ENCODE peak calls at places on chromosome 20, in nine cellular contexts. X, S, A, Z, I, L, B, W and E are unnamed samples.

GRCh38 chr20:53547664-53548239 is 45.9 kb downstream of the ZNF217 start:
- DNase-seq in S (peak), Z (peak), L (peak), A (peak), B (peak), X (peak), W (peak), I (peak), E (peak)

GRCh38 chr20:64024141-64024990 is 11.6 kb upstream of the C20orf204 start:
- DNase-seq in X (no peak), W (no peak), Z (no peak), B (no peak), I (no peak), A (no peak), S (no peak), L (no peak), E (no peak)

GRCh38 chr20:16947346-16947943 is 199.3 kb downstream of the OTOR start:
- DNase-seq in W (no peak), S (no peak), L (peak), X (no peak), A (peak), I (no peak), B (no peak), Z (no peak), E (no peak)

GRCh38 chr20:54122189-54122588 is 51.6 kb downstream of the CYP24A1 start:
- DNase-seq in S (peak), A (peak), Z (no peak), L (peak), B (peak), W (no peak), X (peak), I (no peak), E (peak)

GRCh38 chr20:41185013-41185757 is 47.8 kb downstream of the PLCG1 start:
- DNase-seq in X (no peak), S (no peak), B (no peak), I (no peak), W (no peak), Z (no peak), A (no peak), L (no peak), E (no peak)

GRCh38 chr20:8709627-8710026 is 359.3 kb upstream of the PLCB4 start:
- DNase-seq in A (peak), X (peak), W (no peak), I (no peak), L (no peak), B (no peak), Z (no peak), S (no peak), E (no peak)

GRCh38 chr20:33291830-33292355 is 8.9 kb downstream of the BPIFB1 start:
- DNase-seq in X (peak), L (peak), A (peak), B (no peak), W (peak), I (no peak), S (peak), Z (peak), E (peak)

GRCh38 chr20:55415567-55416142 is 589.7 kb downstream of the CBLN4 start:
- DNase-seq in A (peak), L (no peak), Z (peak), W (no peak), S (peak), I (no peak), B (no peak), X (no peak), E (peak)

GRCh38 chr20:37347891-37348642 is 2.1 kb downstream of the SRC start:
- DNase-seq in X (no peak), Z (no peak), B (no peak), A (peak), W (no peak), I (no peak), S (no peak), L (no peak), E (no peak)

GRCh38 chr20:59403962-59404314 is 103.5 kb downstream of the EDN3 start:
- DNase-seq in B (no peak), I (no peak), S (no peak), W (no peak), Z (no peak), A (no peak), L (no peak), X (no peak), E (no peak)
- H3K4me2 ChIP-seq in B (no peak), I (no peak), S (peak), W (peak), Z (peak), A (no peak), L (no peak), X (no peak), E (peak)

GRCh38 chr20:62787866-62788265 is 8.4 kb upstream of the MRGBP start:
- DNase-seq in W (no peak), I (no peak), Z (no peak), B (no peak), L (no peak), X (no peak), A (no peak), S (no peak), E (no peak)

GRCh38 chr20:62785381-62785780 is 10.9 kb upstream of the MRGBP start:
- DNase-seq in L (no peak), B (no peak), X (no peak), Z (no peak), I (no peak), S (no peak), W (no peak), A (no peak), E (no peak)

GRCh38 chr20:62787329-62787728 is 8.9 kb upstream of the MRGBP start:
- DNase-seq in B (no peak), Z (no peak), A (no peak), L (peak), I (no peak), X (no peak), S (no peak), W (no peak), E (no peak)

GRCh38 chr20:62784497-62784896 is 11.8 kb upstream of the MRGBP start:
- DNase-seq in A (no peak), L (no peak), X (no peak), B (no peak), W (no peak), I (no peak), S (no peak), Z (no peak), E (no peak)

DNA sequence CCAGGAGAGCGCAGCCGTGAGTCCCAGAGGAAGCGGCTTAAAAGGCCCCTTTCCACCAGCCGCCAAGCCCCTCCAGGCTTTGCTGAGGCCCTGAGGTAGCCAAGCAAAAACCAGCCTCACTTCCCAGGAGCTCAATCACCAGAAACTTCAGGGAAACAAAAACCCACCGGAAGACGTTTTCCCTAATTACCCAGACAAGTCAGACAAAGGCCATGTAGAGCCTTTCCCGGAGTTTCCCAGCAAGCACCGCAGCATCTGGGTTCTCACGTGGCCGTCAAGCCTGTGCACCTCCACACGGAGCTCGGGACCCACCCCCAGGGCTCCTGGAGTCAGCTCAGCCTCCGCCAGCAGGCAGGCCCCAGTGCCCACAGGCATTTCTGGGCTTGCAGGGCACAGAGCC is 10.2 kb upstream of the MRGBP start:
- DNase-seq in X (no peak), W (no peak), L (no peak), A (no peak), S (no peak), B (no peak), Z (no peak), I (no peak), E (no peak)
- H3K27ac ChIP-seq in X (no peak), W (no peak), L (no peak), A (no peak), S (no peak), B (no peak), Z (no peak), I (no peak), E (no peak)

GRCh38 chr20:5686381-5687105 is 63.7 kb upstream of the SHLD1 start:
- DNase-seq in A (no peak), X (no peak), I (no peak), L (no peak), Z (no peak), B (no peak), W (no peak), S (no peak), E (no peak)
- H3K4me3 ChIP-seq in A (no peak), X (no peak), I (no peak), L (no peak), Z (no peak), B (no peak), W (no peak), S (no peak), E (no peak)

DNA sequence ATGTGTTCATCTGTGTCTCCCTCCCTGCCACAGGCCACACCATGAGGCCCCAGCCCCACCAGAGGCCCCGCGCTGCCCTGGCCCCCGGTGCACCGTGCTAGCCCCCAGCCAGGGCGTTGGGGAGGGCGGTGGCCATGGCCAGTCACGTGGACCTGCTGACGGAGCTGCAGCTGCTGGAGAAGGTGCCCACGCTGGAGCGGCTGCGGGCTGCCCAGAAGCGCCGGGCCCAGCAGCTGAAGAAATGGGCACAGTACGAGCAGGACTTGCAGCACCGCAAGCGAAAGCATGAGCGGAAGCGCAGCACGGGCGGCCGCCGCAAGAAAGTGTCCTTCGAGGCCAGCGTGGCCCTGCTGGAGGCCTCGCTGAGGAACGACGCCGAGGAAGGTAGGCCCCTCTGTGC is 30.3 kb downstream of the PPP1R16B start:
- DNase-seq in I (no peak), B (no peak), X (no peak), L (no peak), Z (no peak), A (no peak), W (no peak), S (no peak), E (no peak)
- H3K4me2 ChIP-seq in I (no peak), B (no peak), X (no peak), L (no peak), Z (no peak), A (no peak), W (no peak), S (no peak), E (no peak)

GRCh38 chr20:35956616-35957015 is 2.3 kb upstream of the SCAND1 start:
- DNase-seq in I (no peak), S (no peak), W (no peak), B (no peak), A (no peak), Z (no peak), X (no peak), L (no peak), E (peak)

GRCh38 chr20:35953411-35954199 is 697 bp downstream of the SCAND1 start:
- DNase-seq in A (peak), W (no peak), X (peak), L (no peak), Z (peak), I (no peak), S (no peak), B (peak), E (no peak)

GRCh38 chr20:35952480-35953410 is 1.6 kb downstream of the SCAND1 start:
- DNase-seq in Z (peak), S (peak), X (peak), A (peak), B (peak), W (no peak), L (peak), I (no peak), E (no peak)

GRCh38 chr20:35954200-35954906 is at the start of gene SCAND1:
- DNase-seq in B (peak), X (peak), Z (peak), L (peak), W (peak), A (peak), S (peak), I (peak), E (peak)

GRCh38 chr20:35954907-35955251 is 577 bp upstream of the SCAND1 start:
- DNase-seq in I (no peak), W (no peak), S (no peak), Z (no peak), B (peak), A (peak), X (peak), L (peak), E (no peak)
- H3K27ac ChIP-seq in I (peak), W (peak), S (peak), Z (peak), B (peak), A (peak), X (peak), L (peak), E (peak)

GRCh38 chr20:49983848-49984408 is 1.1 kb downstream of the SNAI1 start:
- DNase-seq in B (peak), Z (no peak), A (peak), X (peak), I (no peak), S (no peak), L (peak), W (no peak), E (no peak)
- H3K4me3 ChIP-seq in B (peak), Z (peak), A (peak), X (peak), I (no peak), S (peak), L (peak), W (peak), E (no peak)

GRCh38 chr20:20706285-20706684 is 6.2 kb downstream of the RALGAPA2 start:
- DNase-seq in Z (no peak), A (no peak), I (no peak), W (no peak), L (no peak), X (no peak), B (no peak), S (no peak), E (no peak)
- H3K4me2 ChIP-seq in Z (no peak), A (no peak), I (no peak), W (no peak), L (no peak), X (no peak), B (no peak), S (no peak), E (no peak)

DNA sequence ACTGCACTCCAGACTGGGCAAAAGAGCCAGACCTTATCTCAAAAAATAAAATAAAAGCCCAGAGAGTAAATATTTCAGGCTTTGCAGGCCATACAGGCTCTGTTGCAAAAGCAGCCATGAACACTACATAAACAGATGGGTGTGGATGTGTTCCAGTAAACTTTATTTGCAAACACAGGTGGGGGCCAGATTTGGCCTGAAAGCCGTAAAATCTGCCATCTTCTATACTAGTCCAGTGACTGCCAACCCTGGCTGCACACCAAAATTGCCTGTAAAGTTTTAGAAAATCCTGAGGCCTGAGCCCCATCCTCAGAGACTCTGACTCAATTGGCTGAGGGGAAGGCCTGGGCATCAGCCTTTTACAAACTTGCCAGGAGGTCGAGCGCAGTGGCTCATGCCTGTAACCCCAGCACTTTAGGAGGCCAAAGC is 103.6 kb downstream of the ZMYND8 start:
- DNase-seq in Z (no peak), I (no peak), A (no peak), X (no peak), S (no peak), L (no peak), B (no peak), W (no peak), E (no peak)
- H3K27ac ChIP-seq in Z (peak), I (no peak), A (no peak), X (no peak), S (no peak), L (no peak), B (peak), W (no peak), E (no peak)

DNA sequence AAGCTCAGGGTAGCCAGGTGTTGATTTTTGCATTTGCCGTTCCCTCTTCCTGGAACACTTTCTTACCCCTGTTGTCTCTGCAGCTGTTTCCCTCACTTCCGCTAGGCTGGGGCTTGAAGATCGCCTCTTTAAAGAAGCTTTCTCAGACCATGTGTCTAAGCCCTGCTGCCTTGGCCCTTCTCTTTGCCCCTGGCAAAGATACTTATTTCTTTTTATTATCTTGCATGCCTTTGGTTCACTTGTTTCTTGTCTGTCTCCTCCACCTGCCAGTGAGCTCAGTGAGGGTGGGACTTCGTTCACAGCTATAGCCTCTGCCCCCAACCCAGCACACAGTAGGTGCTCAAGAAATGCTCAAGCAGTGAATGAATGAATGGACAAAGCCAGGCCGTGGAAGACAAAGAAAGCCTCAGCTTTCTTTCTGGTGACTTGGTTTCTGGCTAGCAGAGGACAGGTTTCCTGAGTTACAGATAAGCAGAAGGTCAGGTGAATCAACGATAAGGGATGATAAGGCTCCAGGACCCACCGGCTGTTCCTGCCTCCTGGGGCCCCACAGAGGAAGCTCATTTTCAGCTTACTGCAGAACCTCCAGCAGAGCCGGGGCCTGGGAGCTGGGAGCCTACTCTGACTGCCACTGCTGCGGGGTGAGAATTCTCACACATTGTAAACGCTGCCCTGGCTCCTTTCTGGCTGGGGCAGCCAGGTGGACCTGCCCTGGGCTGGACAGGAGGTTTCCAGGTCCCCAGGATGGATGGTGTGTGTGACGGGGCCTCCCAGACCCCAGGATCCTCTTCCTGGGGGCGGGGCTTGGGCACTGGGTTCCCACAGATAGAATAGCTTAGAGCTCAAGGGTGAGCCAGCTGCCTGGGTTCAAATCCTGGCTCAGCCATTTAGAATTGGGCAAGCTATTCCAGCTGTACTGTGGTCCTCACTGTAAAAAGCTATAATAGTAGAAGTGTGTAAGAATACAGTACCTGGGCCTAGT is 29.8 kb downstream of the SNAI1 start:
- DNase-seq in B (no peak), A (no peak), Z (peak), L (no peak), I (no peak), S (no peak), W (no peak), X (no peak), E (no peak)
- H3K4me3 ChIP-seq in B (no peak), A (no peak), Z (no peak), L (no peak), I (no peak), S (no peak), W (no peak), X (no peak), E (no peak)